ENCODE peak calls at places on chromosomes 16 and 17, in ten cellular contexts. One of them, this sample, is unnamed.
A peak's percentile ranks its signal among the peaks of the same experiment; 100 is the strongest.

GRCh38 chr16:20904507-20905079 is 4.0 kb downstream of the LYRM1 start:
- DNase-seq in testis: no peak
- DNase-seq in hypothalamus: no peak
- DNase-seq in RCC 7860: peak; percentile 5
- DNase-seq in OCI-LY7: peak; percentile 76
- DNase-seq in T-cell: peak; percentile 21
- DNase-seq in stimulated activated CD4-positive, alpha-beta T cell treated with anti-CD3 and anti-CD28 coated beads, Interleukin-1b, Interleukin-23, amount 100 ng/mL, for 24 hours: no peak
- DNase-seq in NCI-H146: peak; percentile 28
- DNase-seq in EL: peak; percentile 72
- DNase-seq in GM12891: peak; percentile 20
- DNase-seq in this sample: no peak

GRCh38 chr16:72876981-72877373 is 171.0 kb downstream of the ZFHX3 start:
- DNase-seq in testis: no peak
- DNase-seq in hypothalamus: no peak
- DNase-seq in RCC 7860: no peak
- DNase-seq in OCI-LY7: no peak
- DNase-seq in T-cell: no peak
- DNase-seq in stimulated activated CD4-positive, alpha-beta T cell treated with anti-CD3 and anti-CD28 coated beads, Interleukin-1b, Interleukin-23, amount 100 ng/mL, for 24 hours: no peak
- DNase-seq in NCI-H146: no peak
- DNase-seq in EL: peak; percentile 60
- DNase-seq in GM12891: no peak
- DNase-seq in this sample: no peak

GRCh38 chr17:59527325-59527917 is 38.0 kb upstream of the DHX40 start:
- DNase-seq in testis: no peak
- DNase-seq in hypothalamus: no peak
- DNase-seq in RCC 7860: no peak
- DNase-seq in OCI-LY7: no peak
- DNase-seq in T-cell: no peak
- DNase-seq in stimulated activated CD4-positive, alpha-beta T cell treated with anti-CD3 and anti-CD28 coated beads, Interleukin-1b, Interleukin-23, amount 100 ng/mL, for 24 hours: no peak
- DNase-seq in NCI-H146: peak; percentile 3
- DNase-seq in EL: no peak
- DNase-seq in GM12891: no peak
- DNase-seq in this sample: no peak

GRCh38 chr16:58417600-58417999 is 25.3 kb downstream of the GINS3 start:
- DNase-seq in testis: peak; percentile 89
- DNase-seq in hypothalamus: no peak
- DNase-seq in RCC 7860: no peak
- DNase-seq in OCI-LY7: peak; percentile 92
- DNase-seq in T-cell: no peak
- DNase-seq in stimulated activated CD4-positive, alpha-beta T cell treated with anti-CD3 and anti-CD28 coated beads, Interleukin-1b, Interleukin-23, amount 100 ng/mL, for 24 hours: no peak
- DNase-seq in NCI-H146: no peak
- DNase-seq in EL: no peak
- DNase-seq in GM12891: no peak
- DNase-seq in this sample: no peak

GRCh38 chr16:9159839-9160550 is 68.6 kb downstream of the HAPSTR1 start:
- DNase-seq in testis: peak; percentile 78
- DNase-seq in hypothalamus: peak; percentile 66
- DNase-seq in RCC 7860: peak; percentile 7
- DNase-seq in OCI-LY7: peak; percentile 58
- DNase-seq in T-cell: no peak
- DNase-seq in stimulated activated CD4-positive, alpha-beta T cell treated with anti-CD3 and anti-CD28 coated beads, Interleukin-1b, Interleukin-23, amount 100 ng/mL, for 24 hours: no peak
- DNase-seq in NCI-H146: peak; percentile 76
- DNase-seq in EL: peak; percentile 55
- DNase-seq in GM12891: peak; percentile 50
- DNase-seq in this sample: no peak

GRCh38 chr17:75645889-75646625 is 12.8 kb downstream of the SMIM5 start:
- DNase-seq in testis: no peak
- DNase-seq in hypothalamus: peak; percentile 82
- DNase-seq in RCC 7860: peak; percentile 91
- DNase-seq in OCI-LY7: no peak
- DNase-seq in T-cell: no peak
- DNase-seq in stimulated activated CD4-positive, alpha-beta T cell treated with anti-CD3 and anti-CD28 coated beads, Interleukin-1b, Interleukin-23, amount 100 ng/mL, for 24 hours: no peak
- DNase-seq in NCI-H146: no peak
- DNase-seq in EL: no peak
- DNase-seq in GM12891: peak; percentile 49
- DNase-seq in this sample: no peak

GRCh38 chr17:74212913-74213791 is at the start of gene TTYH2:
- DNase-seq in testis: peak; percentile 91
- DNase-seq in hypothalamus: peak; percentile 92
- DNase-seq in RCC 7860: peak; percentile 63
- DNase-seq in OCI-LY7: peak; percentile 83
- DNase-seq in T-cell: peak; percentile 55
- DNase-seq in stimulated activated CD4-positive, alpha-beta T cell treated with anti-CD3 and anti-CD28 coated beads, Interleukin-1b, Interleukin-23, amount 100 ng/mL, for 24 hours: no peak
- DNase-seq in NCI-H146: peak; percentile 66
- DNase-seq in EL: peak; percentile 90
- DNase-seq in GM12891: peak; percentile 70
- DNase-seq in this sample: peak; percentile 69

GRCh38 chr16:49575352-49576172 is 202.0 kb downstream of the C16orf78 start:
- DNase-seq in testis: peak; percentile 50
- DNase-seq in hypothalamus: peak; percentile 38
- DNase-seq in RCC 7860: no peak
- DNase-seq in OCI-LY7: peak; percentile 84
- DNase-seq in T-cell: no peak
- DNase-seq in stimulated activated CD4-positive, alpha-beta T cell treated with anti-CD3 and anti-CD28 coated beads, Interleukin-1b, Interleukin-23, amount 100 ng/mL, for 24 hours: no peak
- DNase-seq in NCI-H146: no peak
- DNase-seq in EL: no peak
- DNase-seq in GM12891: peak; percentile 66
- DNase-seq in this sample: no peak

GRCh38 chr17:80474231-80474932 is 2.0 kb downstream of the NPTX1 start:
- DNase-seq in testis: no peak
- DNase-seq in hypothalamus: peak; percentile 24
- DNase-seq in RCC 7860: peak; percentile 14
- DNase-seq in OCI-LY7: peak; percentile 87
- DNase-seq in T-cell: no peak
- DNase-seq in stimulated activated CD4-positive, alpha-beta T cell treated with anti-CD3 and anti-CD28 coated beads, Interleukin-1b, Interleukin-23, amount 100 ng/mL, for 24 hours: no peak
- DNase-seq in NCI-H146: peak; percentile 16
- DNase-seq in EL: peak; percentile 60
- DNase-seq in GM12891: no peak
- DNase-seq in this sample: no peak

GRCh38 chr17:47188266-47188665 is 829 bp downstream of the CDC27 start:
- DNase-seq in testis: no peak
- DNase-seq in hypothalamus: no peak
- DNase-seq in RCC 7860: no peak
- DNase-seq in OCI-LY7: peak; percentile 51
- DNase-seq in T-cell: no peak
- DNase-seq in stimulated activated CD4-positive, alpha-beta T cell treated with anti-CD3 and anti-CD28 coated beads, Interleukin-1b, Interleukin-23, amount 100 ng/mL, for 24 hours: no peak
- DNase-seq in NCI-H146: peak; percentile 20
- DNase-seq in EL: peak; percentile 54
- DNase-seq in GM12891: no peak
- DNase-seq in this sample: no peak

GRCh38 chr17:47694818-47695663 is 1.1 kb downstream of the TBKBP1 start:
- DNase-seq in testis: peak; percentile 64
- DNase-seq in hypothalamus: peak; percentile 47
- DNase-seq in RCC 7860: no peak
- DNase-seq in OCI-LY7: peak; percentile 59
- DNase-seq in T-cell: no peak
- DNase-seq in stimulated activated CD4-positive, alpha-beta T cell treated with anti-CD3 and anti-CD28 coated beads, Interleukin-1b, Interleukin-23, amount 100 ng/mL, for 24 hours: peak; percentile 50
- DNase-seq in NCI-H146: no peak
- DNase-seq in EL: peak; percentile 43
- DNase-seq in GM12891: no peak
- DNase-seq in this sample: peak; percentile 50

GRCh38 chr16:49638696-49639629 is 216.9 kb downstream of the ZNF423 start:
- DNase-seq in testis: no peak
- DNase-seq in hypothalamus: no peak
- DNase-seq in RCC 7860: no peak
- DNase-seq in OCI-LY7: no peak
- DNase-seq in T-cell: no peak
- DNase-seq in stimulated activated CD4-positive, alpha-beta T cell treated with anti-CD3 and anti-CD28 coated beads, Interleukin-1b, Interleukin-23, amount 100 ng/mL, for 24 hours: no peak
- DNase-seq in NCI-H146: no peak
- DNase-seq in EL: no peak
- DNase-seq in GM12891: no peak
- DNase-seq in this sample: no peak

GRCh38 chr17:34781571-34782108 is 179.6 kb downstream of the CCT6B start:
- DNase-seq in testis: no peak
- DNase-seq in hypothalamus: no peak
- DNase-seq in RCC 7860: no peak
- DNase-seq in OCI-LY7: no peak
- DNase-seq in T-cell: no peak
- DNase-seq in stimulated activated CD4-positive, alpha-beta T cell treated with anti-CD3 and anti-CD28 coated beads, Interleukin-1b, Interleukin-23, amount 100 ng/mL, for 24 hours: no peak
- DNase-seq in NCI-H146: no peak
- DNase-seq in EL: peak; percentile 89
- DNase-seq in GM12891: no peak
- DNase-seq in this sample: no peak

GRCh38 chr17:47973541-47973940 is 2.6 kb downstream of the CDK5RAP3 start:
- DNase-seq in testis: no peak
- DNase-seq in hypothalamus: no peak
- DNase-seq in RCC 7860: peak; percentile 60
- DNase-seq in OCI-LY7: no peak
- DNase-seq in T-cell: no peak
- DNase-seq in stimulated activated CD4-positive, alpha-beta T cell treated with anti-CD3 and anti-CD28 coated beads, Interleukin-1b, Interleukin-23, amount 100 ng/mL, for 24 hours: no peak
- DNase-seq in NCI-H146: no peak
- DNase-seq in EL: no peak
- DNase-seq in GM12891: no peak
- DNase-seq in this sample: no peak

GRCh38 chr17:37608369-37609169 is 649 bp downstream of the SYNRG start:
- DNase-seq in testis: peak; percentile 36
- DNase-seq in hypothalamus: peak; percentile 10
- DNase-seq in RCC 7860: peak; percentile 22
- DNase-seq in OCI-LY7: peak; percentile 53
- DNase-seq in T-cell: no peak
- DNase-seq in stimulated activated CD4-positive, alpha-beta T cell treated with anti-CD3 and anti-CD28 coated beads, Interleukin-1b, Interleukin-23, amount 100 ng/mL, for 24 hours: no peak
- DNase-seq in NCI-H146: peak; percentile 79
- DNase-seq in EL: peak; percentile 63
- DNase-seq in GM12891: peak; percentile 11
- DNase-seq in this sample: no peak

GRCh38 chr17:31724026-31724425 is 135.0 kb downstream of the COPRS start:
- DNase-seq in testis: no peak
- DNase-seq in hypothalamus: no peak
- DNase-seq in RCC 7860: peak; percentile 25
- DNase-seq in OCI-LY7: no peak
- DNase-seq in T-cell: no peak
- DNase-seq in stimulated activated CD4-positive, alpha-beta T cell treated with anti-CD3 and anti-CD28 coated beads, Interleukin-1b, Interleukin-23, amount 100 ng/mL, for 24 hours: no peak
- DNase-seq in NCI-H146: no peak
- DNase-seq in EL: peak; percentile 86
- DNase-seq in GM12891: no peak
- DNase-seq in this sample: no peak

GRCh38 chr16:22235839-22236745 is 30.0 kb downstream of the EEF2K start:
- DNase-seq in testis: no peak
- DNase-seq in hypothalamus: no peak
- DNase-seq in RCC 7860: no peak
- DNase-seq in OCI-LY7: no peak
- DNase-seq in T-cell: no peak
- DNase-seq in stimulated activated CD4-positive, alpha-beta T cell treated with anti-CD3 and anti-CD28 coated beads, Interleukin-1b, Interleukin-23, amount 100 ng/mL, for 24 hours: no peak
- DNase-seq in NCI-H146: no peak
- DNase-seq in EL: no peak
- DNase-seq in GM12891: no peak
- DNase-seq in this sample: no peak

GRCh38 chr16:67672739-67673662 is 6.4 kb downstream of the C16orf86 start:
- DNase-seq in testis: peak; percentile 76
- DNase-seq in hypothalamus: peak; percentile 50
- DNase-seq in RCC 7860: peak; percentile 48
- DNase-seq in OCI-LY7: peak; percentile 80
- DNase-seq in T-cell: peak; percentile 50
- DNase-seq in stimulated activated CD4-positive, alpha-beta T cell treated with anti-CD3 and anti-CD28 coated beads, Interleukin-1b, Interleukin-23, amount 100 ng/mL, for 24 hours: no peak
- DNase-seq in NCI-H146: peak; percentile 6
- DNase-seq in EL: peak; percentile 72
- DNase-seq in GM12891: peak; percentile 79
- DNase-seq in this sample: no peak

GRCh38 chr16:85129846-85130706 is 17.8 kb upstream of the CIBAR2 start:
- DNase-seq in testis: no peak
- DNase-seq in hypothalamus: no peak
- DNase-seq in RCC 7860: no peak
- DNase-seq in OCI-LY7: no peak
- DNase-seq in T-cell: no peak
- DNase-seq in stimulated activated CD4-positive, alpha-beta T cell treated with anti-CD3 and anti-CD28 coated beads, Interleukin-1b, Interleukin-23, amount 100 ng/mL, for 24 hours: no peak
- DNase-seq in NCI-H146: no peak
- DNase-seq in EL: no peak
- DNase-seq in GM12891: no peak
- DNase-seq in this sample: no peak

GRCh38 chr17:77863814-77864161 is 94.7 kb upstream of the TNRC6C start:
- DNase-seq in testis: peak; percentile 41
- DNase-seq in hypothalamus: no peak
- DNase-seq in RCC 7860: no peak
- DNase-seq in OCI-LY7: no peak
- DNase-seq in T-cell: no peak
- DNase-seq in stimulated activated CD4-positive, alpha-beta T cell treated with anti-CD3 and anti-CD28 coated beads, Interleukin-1b, Interleukin-23, amount 100 ng/mL, for 24 hours: no peak
- DNase-seq in NCI-H146: peak; percentile 28
- DNase-seq in EL: no peak
- DNase-seq in GM12891: no peak
- DNase-seq in this sample: no peak

GRCh38 chr17:41967141-41967920 is 736 bp downstream of the CNP start:
- DNase-seq in testis: peak; percentile 76
- DNase-seq in hypothalamus: peak; percentile 93
- DNase-seq in RCC 7860: no peak
- DNase-seq in OCI-LY7: peak; percentile 49
- DNase-seq in T-cell: no peak
- DNase-seq in stimulated activated CD4-positive, alpha-beta T cell treated with anti-CD3 and anti-CD28 coated beads, Interleukin-1b, Interleukin-23, amount 100 ng/mL, for 24 hours: peak; percentile 8
- DNase-seq in NCI-H146: peak; percentile 31
- DNase-seq in EL: peak; percentile 31
- DNase-seq in GM12891: no peak
- DNase-seq in this sample: no peak

GRCh38 chr17:77597421-77598240 is 360.9 kb upstream of the TNRC6C start:
- DNase-seq in testis: no peak
- DNase-seq in hypothalamus: no peak
- DNase-seq in RCC 7860: no peak
- DNase-seq in OCI-LY7: no peak
- DNase-seq in T-cell: no peak
- DNase-seq in stimulated activated CD4-positive, alpha-beta T cell treated with anti-CD3 and anti-CD28 coated beads, Interleukin-1b, Interleukin-23, amount 100 ng/mL, for 24 hours: no peak
- DNase-seq in NCI-H146: no peak
- DNase-seq in EL: no peak
- DNase-seq in GM12891: no peak
- DNase-seq in this sample: no peak

GRCh38 chr17:77319211-77320031 is 178.7 kb downstream of the SEC14L1 start:
- DNase-seq in testis: peak; percentile 75
- DNase-seq in hypothalamus: no peak
- DNase-seq in RCC 7860: peak; percentile 87
- DNase-seq in OCI-LY7: peak; percentile 57
- DNase-seq in T-cell: peak; percentile 43
- DNase-seq in stimulated activated CD4-positive, alpha-beta T cell treated with anti-CD3 and anti-CD28 coated beads, Interleukin-1b, Interleukin-23, amount 100 ng/mL, for 24 hours: no peak
- DNase-seq in NCI-H146: no peak
- DNase-seq in EL: peak; percentile 91
- DNase-seq in GM12891: no peak
- DNase-seq in this sample: peak; percentile 70

GRCh38 chr16:11679250-11679649 is 11.0 kb downstream of the SNN start:
- DNase-seq in testis: peak; percentile 47
- DNase-seq in hypothalamus: peak; percentile 35
- DNase-seq in RCC 7860: no peak
- DNase-seq in OCI-LY7: no peak
- DNase-seq in T-cell: no peak
- DNase-seq in stimulated activated CD4-positive, alpha-beta T cell treated with anti-CD3 and anti-CD28 coated beads, Interleukin-1b, Interleukin-23, amount 100 ng/mL, for 24 hours: no peak
- DNase-seq in NCI-H146: no peak
- DNase-seq in EL: no peak
- DNase-seq in GM12891: no peak
- DNase-seq in this sample: no peak

GRCh38 chr16:67163164-67163902 is 1.2 kb upstream of the HSF4 start:
- DNase-seq in testis: peak; percentile 83
- DNase-seq in hypothalamus: peak; percentile 51
- DNase-seq in RCC 7860: no peak
- DNase-seq in OCI-LY7: no peak
- DNase-seq in T-cell: no peak
- DNase-seq in stimulated activated CD4-positive, alpha-beta T cell treated with anti-CD3 and anti-CD28 coated beads, Interleukin-1b, Interleukin-23, amount 100 ng/mL, for 24 hours: no peak
- DNase-seq in NCI-H146: peak; percentile 83
- DNase-seq in EL: peak; percentile 48
- DNase-seq in GM12891: no peak
- DNase-seq in this sample: no peak

GRCh38 chr16:14345512-14346115 is 274.5 kb downstream of the MRTFB start:
- DNase-seq in testis: no peak
- DNase-seq in hypothalamus: no peak
- DNase-seq in RCC 7860: no peak
- DNase-seq in OCI-LY7: no peak
- DNase-seq in T-cell: no peak
- DNase-seq in stimulated activated CD4-positive, alpha-beta T cell treated with anti-CD3 and anti-CD28 coated beads, Interleukin-1b, Interleukin-23, amount 100 ng/mL, for 24 hours: no peak
- DNase-seq in NCI-H146: no peak
- DNase-seq in EL: no peak
- DNase-seq in GM12891: no peak
- DNase-seq in this sample: no peak

GRCh38 chr16:75112281-75113045 is 4.1 kb downstream of the LDHD start:
- DNase-seq in testis: no peak
- DNase-seq in hypothalamus: no peak
- DNase-seq in RCC 7860: no peak
- DNase-seq in OCI-LY7: no peak
- DNase-seq in T-cell: no peak
- DNase-seq in stimulated activated CD4-positive, alpha-beta T cell treated with anti-CD3 and anti-CD28 coated beads, Interleukin-1b, Interleukin-23, amount 100 ng/mL, for 24 hours: no peak
- DNase-seq in NCI-H146: no peak
- DNase-seq in EL: no peak
- DNase-seq in GM12891: no peak
- DNase-seq in this sample: no peak

GRCh38 chr17:31327534-31328526 is 6.4 kb upstream of the EVI2A start:
- DNase-seq in testis: no peak
- DNase-seq in hypothalamus: no peak
- DNase-seq in RCC 7860: peak; percentile 81
- DNase-seq in OCI-LY7: no peak
- DNase-seq in T-cell: no peak
- DNase-seq in stimulated activated CD4-positive, alpha-beta T cell treated with anti-CD3 and anti-CD28 coated beads, Interleukin-1b, Interleukin-23, amount 100 ng/mL, for 24 hours: no peak
- DNase-seq in NCI-H146: no peak
- DNase-seq in EL: peak; percentile 91
- DNase-seq in GM12891: no peak
- DNase-seq in this sample: no peak

This sample was measured in omental fat pad.